ENCODE peak calls at places on chromosome 16, in five cellular contexts. One of them, this sample, is unnamed.

GRCh38 chr16:2178321-2179106 is 17.9 kb downstream of the CASKIN1 start:
- DNase-seq in AG08396: no peak
- DNase-seq in EH: no peak
- DNase-seq in T-helper 17 cell: peak
- DNase-seq in activated naive CD4-positive, alpha-beta T cell: no peak
- DNase-seq in this sample: no peak

GRCh38 chr16:19375561-19376158 is 42.0 kb upstream of the TMC5 start:
- DNase-seq in AG08396: peak
- DNase-seq in EH: peak
- DNase-seq in T-helper 17 cell: no peak
- DNase-seq in activated naive CD4-positive, alpha-beta T cell: no peak
- DNase-seq in this sample: peak

GRCh38 chr16:47612711-47613110 is 151.6 kb downstream of the PHKB start:
- DNase-seq in AG08396: no peak
- DNase-seq in EH: no peak
- DNase-seq in T-helper 17 cell: no peak
- DNase-seq in activated naive CD4-positive, alpha-beta T cell: no peak
- DNase-seq in this sample: no peak

GRCh38 chr16:68715471-68715870 is 21.6 kb upstream of the CDH1 start:
- DNase-seq in AG08396: no peak
- DNase-seq in EH: peak
- DNase-seq in T-helper 17 cell: no peak
- DNase-seq in activated naive CD4-positive, alpha-beta T cell: no peak
- DNase-seq in this sample: no peak

GRCh38 chr16:66521227-66521626 is 28.7 kb downstream of the TK2 start:
- DNase-seq in AG08396: no peak
- DNase-seq in EH: no peak
- DNase-seq in T-helper 17 cell: no peak
- DNase-seq in activated naive CD4-positive, alpha-beta T cell: no peak
- DNase-seq in this sample: no peak

GRCh38 chr16:59848314-59848713 is 1114.2 kb upstream of the GOT2 start:
- DNase-seq in AG08396: no peak
- DNase-seq in EH: no peak
- DNase-seq in T-helper 17 cell: no peak
- DNase-seq in activated naive CD4-positive, alpha-beta T cell: no peak
- DNase-seq in this sample: no peak

GRCh38 chr16:57991551-57992059 is 8.9 kb downstream of the ZNF319 start:
- DNase-seq in AG08396: no peak
- DNase-seq in EH: no peak
- DNase-seq in T-helper 17 cell: no peak
- DNase-seq in activated naive CD4-positive, alpha-beta T cell: no peak
- DNase-seq in this sample: no peak

GRCh38 chr16:57533618-57534336 is 2.6 kb downstream of the CCDC102A start:
- DNase-seq in AG08396: peak
- DNase-seq in EH: no peak
- DNase-seq in T-helper 17 cell: peak
- DNase-seq in activated naive CD4-positive, alpha-beta T cell: no peak
- DNase-seq in this sample: peak

GRCh38 chr16:9134739-9135138 is 43.3 kb downstream of the HAPSTR1 start:
- DNase-seq in AG08396: peak
- DNase-seq in EH: peak
- DNase-seq in T-helper 17 cell: no peak
- DNase-seq in activated naive CD4-positive, alpha-beta T cell: peak
- DNase-seq in this sample: peak

GRCh38 chr16:75535901-75536300 is at the start of gene CHST5:
- DNase-seq in AG08396: no peak
- DNase-seq in EH: no peak
- DNase-seq in T-helper 17 cell: no peak
- DNase-seq in activated naive CD4-positive, alpha-beta T cell: no peak
- DNase-seq in this sample: no peak

GRCh38 chr16:24988593-24989338 is 26.4 kb downstream of the ARHGAP17 start:
- DNase-seq in AG08396: peak
- DNase-seq in EH: peak
- DNase-seq in T-helper 17 cell: no peak
- DNase-seq in activated naive CD4-positive, alpha-beta T cell: no peak
- DNase-seq in this sample: peak

GRCh38 chr16:49615606-49616005 is 240.3 kb downstream of the ZNF423 start:
- DNase-seq in AG08396: no peak
- DNase-seq in EH: no peak
- DNase-seq in T-helper 17 cell: no peak
- DNase-seq in activated naive CD4-positive, alpha-beta T cell: no peak
- DNase-seq in this sample: no peak

GRCh38 chr16:71895679-71896385 is 501 bp downstream of the IST1 start:
- DNase-seq in AG08396: peak
- DNase-seq in EH: peak
- DNase-seq in T-helper 17 cell: no peak
- DNase-seq in activated naive CD4-positive, alpha-beta T cell: no peak
- DNase-seq in this sample: peak

GRCh38 chr16:27951752-27952151 is 111.8 kb downstream of the GSG1L start:
- DNase-seq in AG08396: peak
- DNase-seq in EH: peak
- DNase-seq in T-helper 17 cell: no peak
- DNase-seq in activated naive CD4-positive, alpha-beta T cell: no peak
- DNase-seq in this sample: no peak

GRCh38 chr16:1961651-1962067 is 2.3 kb downstream of the NDUFB10 start:
- DNase-seq in AG08396: no peak
- DNase-seq in EH: no peak
- DNase-seq in T-helper 17 cell: no peak
- DNase-seq in activated naive CD4-positive, alpha-beta T cell: no peak
- DNase-seq in this sample: no peak

GRCh38 chr16:72247821-72248253 is 75.9 kb upstream of the PMFBP1 start:
- DNase-seq in AG08396: no peak
- DNase-seq in EH: peak
- DNase-seq in T-helper 17 cell: no peak
- DNase-seq in activated naive CD4-positive, alpha-beta T cell: no peak
- DNase-seq in this sample: no peak

GRCh38 chr16:89297870-89298545 is 80.5 kb downstream of the ZNF778 start:
- DNase-seq in AG08396: no peak
- DNase-seq in EH: no peak
- DNase-seq in T-helper 17 cell: no peak
- DNase-seq in activated naive CD4-positive, alpha-beta T cell: no peak
- DNase-seq in this sample: no peak

GRCh38 chr16:75053791-75054555 is 55.1 kb downstream of the ZNRF1 start:
- DNase-seq in AG08396: no peak
- DNase-seq in EH: peak
- DNase-seq in T-helper 17 cell: no peak
- DNase-seq in activated naive CD4-positive, alpha-beta T cell: no peak
- DNase-seq in this sample: peak

GRCh38 chr16:57165483-57165882 is 20.4 kb downstream of the PSME3IP1 start:
- DNase-seq in AG08396: no peak
- DNase-seq in EH: no peak
- DNase-seq in T-helper 17 cell: no peak
- DNase-seq in activated naive CD4-positive, alpha-beta T cell: no peak
- DNase-seq in this sample: no peak

GRCh38 chr16:75026892-75027391 is 28.1 kb downstream of the ZNRF1 start:
- DNase-seq in AG08396: no peak
- DNase-seq in EH: peak
- DNase-seq in T-helper 17 cell: no peak
- DNase-seq in activated naive CD4-positive, alpha-beta T cell: no peak
- DNase-seq in this sample: no peak

GRCh38 chr16:19232988-19233387 is 52.5 kb upstream of the CLEC19A start:
- DNase-seq in AG08396: no peak
- DNase-seq in EH: no peak
- DNase-seq in T-helper 17 cell: no peak
- DNase-seq in activated naive CD4-positive, alpha-beta T cell: no peak
- DNase-seq in this sample: no peak

GRCh38 chr16:22296225-22297113 is 740 bp upstream of the POLR3E start:
- DNase-seq in AG08396: no peak
- DNase-seq in EH: no peak
- DNase-seq in T-helper 17 cell: no peak
- DNase-seq in activated naive CD4-positive, alpha-beta T cell: no peak
- DNase-seq in this sample: no peak

GRCh38 chr16:1492923-1493745 is at the start of gene TELO2:
- DNase-seq in AG08396: peak
- DNase-seq in EH: peak
- DNase-seq in T-helper 17 cell: peak
- DNase-seq in activated naive CD4-positive, alpha-beta T cell: peak
- DNase-seq in this sample: peak

GRCh38 chr16:88453621-88454314 is 688 bp downstream of the ZFPM1 start:
- DNase-seq in AG08396: no peak
- DNase-seq in EH: no peak
- DNase-seq in T-helper 17 cell: no peak
- DNase-seq in activated naive CD4-positive, alpha-beta T cell: no peak
- DNase-seq in this sample: peak

GRCh38 chr16:26791166-26791565 is 275.6 kb upstream of the C16orf82 start:
- DNase-seq in AG08396: no peak
- DNase-seq in EH: no peak
- DNase-seq in T-helper 17 cell: no peak
- DNase-seq in activated naive CD4-positive, alpha-beta T cell: no peak
- DNase-seq in this sample: no peak

GRCh38 chr16:1002399-1003161 is 21.0 kb downstream of the SOX8 start:
- DNase-seq in AG08396: peak
- DNase-seq in EH: peak
- DNase-seq in T-helper 17 cell: no peak
- DNase-seq in activated naive CD4-positive, alpha-beta T cell: no peak
- DNase-seq in this sample: no peak

GRCh38 chr16:53207810-53208752 is 153.3 kb downstream of the CHD9 start:
- DNase-seq in AG08396: peak
- DNase-seq in EH: peak
- DNase-seq in T-helper 17 cell: no peak
- DNase-seq in activated naive CD4-positive, alpha-beta T cell: no peak
- DNase-seq in this sample: peak

GRCh38 chr16:56424791-56425438 is 430 bp downstream of the AMFR start:
- DNase-seq in AG08396: peak
- DNase-seq in EH: peak
- DNase-seq in T-helper 17 cell: peak
- DNase-seq in activated naive CD4-positive, alpha-beta T cell: peak
- DNase-seq in this sample: peak

GRCh38 chr16:28210979-28211505 is 723 bp downstream of the XPO6 start:
- DNase-seq in AG08396: peak
- DNase-seq in EH: peak
- DNase-seq in T-helper 17 cell: peak
- DNase-seq in activated naive CD4-positive, alpha-beta T cell: peak
- DNase-seq in this sample: peak

GRCh38 chr16:81526935-81527334 is 82.3 kb downstream of the CMIP start:
- DNase-seq in AG08396: peak
- DNase-seq in EH: peak
- DNase-seq in T-helper 17 cell: no peak
- DNase-seq in activated naive CD4-positive, alpha-beta T cell: no peak
- DNase-seq in this sample: no peak

GRCh38 chr16:57918994-57919393 is 51.9 kb downstream of the CNGB1 start:
- DNase-seq in AG08396: no peak
- DNase-seq in EH: no peak
- DNase-seq in T-helper 17 cell: no peak
- DNase-seq in activated naive CD4-positive, alpha-beta T cell: no peak
- DNase-seq in this sample: no peak

GRCh38 chr16:22424161-22424937 is 49.9 kb upstream of the CDR2 start:
- DNase-seq in AG08396: peak
- DNase-seq in EH: peak
- DNase-seq in T-helper 17 cell: no peak
- DNase-seq in activated naive CD4-positive, alpha-beta T cell: no peak
- DNase-seq in this sample: no peak